ENCODE peak calls at places on chromosome 7, in nine cellular contexts. K is right lobe of liver, Z is H9, Q is psoas muscle, O is fibroblast of lung, S is A549, P is HAP-1, I is SK-N-SH, C is IMR-90. W is an unnamed sample.

GRCh38 chr7:28433604-28434254 is 21.4 kb downstream of the CREB5 start:
- DNase-seq in K (no peak), Z (peak; percentile 72), Q (no peak), O (peak; percentile 59), S (no peak), P (no peak), I (peak; percentile 46), C (peak; percentile 52), W (no peak)

GRCh38 chr7:73734619-73735525 is 3.7 kb downstream of the ABHD11 start:
- DNase-seq in K (peak; percentile 78), Z (peak; percentile 94), Q (peak; percentile 84), O (peak; percentile 67), S (peak; percentile 80), P (peak; percentile 81), I (peak; percentile 89), C (peak; percentile 72), W (peak; percentile 66)

GRCh38 chr7:90492250-90492649 is 22.8 kb downstream of the PTTG1IP2 start:
- DNase-seq in K (no peak), Z (no peak), Q (no peak), O (no peak), S (no peak), P (no peak), I (no peak), C (no peak), W (no peak)

GRCh38 chr7:105643384-105643783 is 62.1 kb upstream of the EFCAB10 start:
- DNase-seq in K (no peak), Z (peak; percentile 86), Q (peak; percentile 61), O (peak; percentile 30), S (no peak), P (no peak), I (peak; percentile 85), C (no peak), W (no peak)

GRCh38 chr7:105496501-105496900 is 25.6 kb downstream of the PUS7 start:
- DNase-seq in K (no peak), Z (no peak), Q (no peak), O (peak; percentile 87), S (no peak), P (no peak), I (no peak), C (peak; percentile 71), W (no peak)

GRCh38 chr7:44431091-44431608 is 59.3 kb downstream of the NUDCD3 start:
- DNase-seq in K (no peak), Z (peak; percentile 76), Q (no peak), O (peak; percentile 30), S (no peak), P (no peak), I (peak; percentile 47), C (peak; percentile 28), W (no peak)

GRCh38 chr7:155386608-155387007 is 71.3 kb upstream of the EN2 start:
- DNase-seq in K (no peak), Z (no peak), Q (no peak), O (no peak), S (no peak), P (no peak), I (no peak), C (no peak), W (no peak)

GRCh38 chr7:45715471-45716352 is 141.5 kb downstream of the ADCY1 start:
- DNase-seq in K (peak; percentile 40), Z (peak; percentile 22), Q (no peak), O (no peak), S (no peak), P (no peak), I (peak; percentile 24), C (no peak), W (no peak)

GRCh38 chr7:18978108-18978495 is 139.3 kb downstream of the TWIST1 start:
- DNase-seq in K (no peak), Z (no peak), Q (no peak), O (peak; percentile 97), S (no peak), P (no peak), I (no peak), C (peak; percentile 95), W (no peak)

GRCh38 chr7:14340415-14341079 is 351.1 kb upstream of the ETV1 start:
- DNase-seq in K (no peak), Z (no peak), Q (no peak), O (no peak), S (no peak), P (peak; percentile 19), I (no peak), C (no peak), W (no peak)

GRCh38 chr7:111107989-111108388 is 17.1 kb downstream of the LRRN3 start:
- DNase-seq in K (peak; percentile 61), Z (no peak), Q (no peak), O (no peak), S (no peak), P (no peak), I (peak; percentile 21), C (no peak), W (no peak)

GRCh38 chr7:78189762-78190161 is 391.2 kb downstream of the PHTF2 start:
- DNase-seq in K (no peak), Z (no peak), Q (no peak), O (no peak), S (no peak), P (no peak), I (no peak), C (no peak), W (no peak)
- H3K9me3 ChIP-seq in K (no peaks in the 10 kb centered on the region), Z (no peaks in the 10 kb centered on the region), Q (no peaks in the 10 kb centered on the region), O (no peaks in the 10 kb centered on the region), S (no peaks in the 10 kb centered on the region), P (no peaks in the 10 kb centered on the region), I (no peaks in the 10 kb centered on the region), C (no peaks in the 10 kb centered on the region), W (no peaks in the 10 kb centered on the region)

DNA sequence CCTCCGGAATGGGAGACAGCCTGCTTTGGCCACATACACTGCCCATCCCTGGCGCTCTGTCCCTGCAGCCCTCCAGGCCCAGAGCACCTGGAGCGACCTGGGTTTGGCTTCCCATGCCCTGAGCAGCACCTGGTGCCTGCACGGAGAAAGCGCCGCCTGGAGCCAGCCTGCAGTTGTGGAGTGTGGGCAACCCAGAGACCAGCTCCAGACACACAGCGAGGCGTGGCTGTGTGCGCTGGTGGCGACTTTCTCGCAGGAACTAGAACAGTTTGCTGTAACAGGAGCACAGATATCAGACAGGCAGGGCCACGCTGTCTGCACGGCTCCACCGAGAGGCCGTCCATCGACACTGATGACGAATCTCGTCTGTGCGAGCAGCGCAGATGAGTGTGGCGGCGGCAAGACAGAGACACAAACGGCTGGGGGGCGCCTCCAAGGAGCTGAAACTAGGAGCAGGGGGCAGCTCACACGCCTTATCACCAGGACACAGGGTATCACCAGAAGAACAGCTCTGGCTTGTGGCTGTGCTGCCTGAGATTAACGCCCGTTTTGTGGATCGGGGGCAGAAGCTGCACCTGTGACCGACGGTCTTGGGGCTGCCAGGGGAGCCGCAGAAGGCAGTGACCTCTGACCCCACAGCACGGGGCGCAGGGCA is 275.3 kb downstream of the DNAJB6 start:
- DNase-seq in K (no peak), Z (peak; percentile 51), Q (no peak), O (no peak), S (no peak), P (no peak), I (no peak), C (no peak), W (no peak)
- H3K9me3 ChIP-seq in K (no peaks in the 10 kb centered on the region), Z (no peaks in the 10 kb centered on the region), Q (no peaks in the 10 kb centered on the region), O (no peaks in the 10 kb centered on the region), S (no peaks in the 10 kb centered on the region), P (no peaks in the 10 kb centered on the region), I (no peaks in the 10 kb centered on the region), C (peaks cover 61% of the 10 kb centered on the region), W (no peaks in the 10 kb centered on the region)

GRCh38 chr7:53336133-53336532 is 300.7 kb downstream of the POM121L12 start:
- DNase-seq in K (no peak), Z (no peak), Q (no peak), O (no peak), S (no peak), P (no peak), I (no peak), C (no peak), W (no peak)

DNA sequence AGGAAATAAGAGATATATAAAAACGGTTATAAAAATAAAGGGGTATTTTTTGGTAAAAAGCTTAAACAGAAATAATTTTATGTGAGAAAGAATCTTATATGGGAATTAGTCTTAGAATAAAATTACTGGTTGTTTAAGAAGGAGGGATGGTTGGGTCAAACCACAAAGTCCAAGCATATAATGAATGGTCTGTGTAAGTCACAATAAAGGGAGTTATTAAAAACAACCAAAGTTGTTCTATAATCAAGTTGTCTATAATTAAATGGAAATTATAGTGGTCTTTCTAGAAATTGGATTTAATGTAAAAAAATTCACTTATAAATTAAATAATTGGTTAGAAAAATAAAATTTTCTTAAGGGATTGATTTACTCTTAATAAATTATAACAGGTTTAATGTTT is 304.8 kb downstream of the POM121L12 start:
- DNase-seq in K (no peak), Z (no peak), Q (no peak), O (no peak), S (no peak), P (no peak), I (no peak), C (no peak), W (no peak)
- H3K9me3 ChIP-seq in K (no peaks in the 10 kb centered on the region), Z (peaks cover 6% of the 10 kb centered on the region), Q (no peaks in the 10 kb centered on the region), O (no peaks in the 10 kb centered on the region), S (peaks cover 2% of the 10 kb centered on the region), P (no peaks in the 10 kb centered on the region), I (peaks cover 38% of the 10 kb centered on the region), C (no peaks in the 10 kb centered on the region), W (no peaks in the 10 kb centered on the region)

GRCh38 chr7:158489462-158490155 is 98.0 kb downstream of the PTPRN2 start:
- DNase-seq in K (no peak), Z (no peak), Q (no peak), O (no peak), S (no peak), P (no peak), I (no peak), C (no peak), W (no peak)

GRCh38 chr7:158490171-158490782 is 97.3 kb downstream of the PTPRN2 start:
- DNase-seq in K (no peak), Z (no peak), Q (no peak), O (no peak), S (no peak), P (no peak), I (no peak), C (no peak), W (no peak)

GRCh38 chr7:158486919-158487318 is 100.7 kb downstream of the PTPRN2 start:
- DNase-seq in K (no peak), Z (no peak), Q (no peak), O (no peak), S (no peak), P (no peak), I (no peak), C (no peak), W (no peak)

GRCh38 chr7:158488225-158488889 is 99.3 kb downstream of the PTPRN2 start:
- DNase-seq in K (no peak), Z (no peak), Q (no peak), O (no peak), S (no peak), P (no peak), I (no peak), C (no peak), W (no peak)

DNA sequence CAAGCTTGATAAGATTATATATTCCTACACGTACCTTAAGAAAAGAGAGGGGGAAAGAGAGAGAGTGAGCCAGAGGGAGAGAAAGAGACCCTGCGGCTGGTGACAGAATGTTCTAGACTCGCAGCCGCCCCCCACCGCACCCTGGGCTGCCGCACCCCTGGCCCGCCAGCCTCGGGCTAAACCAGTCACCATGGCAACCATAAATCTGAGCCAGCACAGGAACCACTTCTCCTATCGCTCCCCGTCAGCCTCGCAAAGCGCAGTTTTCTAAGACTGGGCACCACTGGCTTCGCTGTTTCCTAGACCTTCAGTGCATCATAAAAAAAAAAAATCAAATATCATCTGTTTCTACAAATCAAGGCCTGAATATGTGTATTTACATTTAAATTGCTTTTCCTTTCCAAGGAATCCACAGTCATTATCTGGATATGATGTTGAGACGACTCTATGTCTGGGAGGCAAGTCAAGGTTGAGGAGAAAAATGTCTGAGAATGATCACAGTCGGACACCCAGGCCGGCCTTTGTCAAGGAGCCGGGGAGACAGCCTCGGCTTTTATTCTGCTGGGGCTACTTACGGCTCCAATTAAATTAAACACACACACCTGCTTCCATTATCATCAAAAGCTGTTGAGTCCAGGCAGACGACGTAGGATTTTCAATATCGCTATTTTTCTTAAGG is 99.9 kb downstream of the PTPRN2 start:
- DNase-seq in K (no peak), Z (no peak), Q (no peak), O (no peak), S (no peak), P (no peak), I (no peak), C (no peak), W (no peak)
- H3K9me3 ChIP-seq in K (no peaks in the 10 kb centered on the region), Z (no peaks in the 10 kb centered on the region), Q (no peaks in the 10 kb centered on the region), O (no peaks in the 10 kb centered on the region), S (no peaks in the 10 kb centered on the region), P (no peaks in the 10 kb centered on the region), I (no peaks in the 10 kb centered on the region), C (peaks cover 59% of the 10 kb centered on the region), W (no peaks in the 10 kb centered on the region)

W was measured in T-helper 17 cell.